ENCODE peak calls at places on chromosomes 16 and 17, in seven cellular contexts. T is SK-N-SH, S is tibial nerve, M is GM12878, F is A549, E is esophagus muscularis mucosa, Q is sigmoid colon. W is an unnamed sample.

GRCh38 chr16:22635345-22635744 is 124.7 kb downstream of the NPIPB5 start:
- DNase-seq in S (no peak), T (no peak), Q (no peak), E (no peak), F (no peak), M (no peak), W (no peak)

GRCh38 chr17:13086142-13086769 is 68.4 kb upstream of the ELAC2 start:
- DNase-seq in Q (no peak), E (no peak), F (no peak), M (no peak), S (no peak), T (no peak), W (no peak)

GRCh38 chr16:67537636-67538591 is 9.3 kb downstream of the RIPOR1 start:
- DNase-seq in T (peak), S (no peak), E (no peak), Q (peak), M (no peak), F (no peak), W (peak)

GRCh38 chr16:89739383-89739782 is 18.0 kb downstream of the ZNF276 start:
- DNase-seq in M (no peak), Q (no peak), E (no peak), T (no peak), F (no peak), S (no peak), W (no peak)

GRCh38 chr17:43570518-43570928 is 24.4 kb upstream of the ETV4 start:
- DNase-seq in S (no peak), F (peak), T (no peak), E (no peak), Q (no peak), M (no peak), W (no peak)

GRCh38 chr17:76539631-76540271 is at the start of gene PRCD:
- DNase-seq in T (peak), S (no peak), E (no peak), Q (no peak), M (no peak), F (peak), W (no peak)

GRCh38 chr16:56670640-56670934 is 973 bp downstream of the MT1H start:
- DNase-seq in E (no peak), F (no peak), Q (no peak), S (no peak), T (no peak), M (no peak), W (no peak)

GRCh38 chr17:63476857-63477470 is at the start of gene ACE:
- DNase-seq in T (peak), M (no peak), F (peak), Q (no peak), S (no peak), E (no peak), W (peak)

GRCh38 chr17:62715882-62716390 is 88.5 kb downstream of the MRC2 start:
- DNase-seq in Q (peak), E (no peak), T (no peak), F (no peak), M (no peak), S (no peak), W (no peak)

GRCh38 chr16:86697715-86698114 is 119.4 kb downstream of the FOXL1 start:
- DNase-seq in S (no peak), T (no peak), Q (no peak), F (no peak), M (no peak), E (no peak), W (no peak)

GRCh38 chr16:50067290-50067853 is 1.6 kb downstream of the HEATR3 start:
- DNase-seq in M (no peak), T (peak), F (peak), S (peak), Q (no peak), E (no peak), W (no peak)

GRCh38 chr16:19210175-19210924 is 42.3 kb downstream of the SYT17 start:
- DNase-seq in S (no peak), Q (no peak), F (peak), E (no peak), T (no peak), M (peak), W (peak)

GRCh38 chr17:33551075-33551474 is 258.0 kb upstream of the ASIC2 start:
- DNase-seq in M (no peak), Q (no peak), S (no peak), T (no peak), F (no peak), E (no peak), W (no peak)

GRCh38 chr16:22054847-22055590 is 37.3 kb upstream of the VWA3A start:
- DNase-seq in F (no peak), Q (no peak), M (no peak), T (no peak), S (no peak), E (no peak), W (no peak)

GRCh38 chr16:8866118-8866883 is 2.5 kb downstream of the CARHSP1 start:
- DNase-seq in T (peak), F (no peak), S (peak), Q (peak), M (no peak), E (no peak), W (peak)

GRCh38 chr16:67926181-67926742 is 5.4 kb downstream of the CTRL start:
- DNase-seq in E (no peak), F (no peak), Q (no peak), T (no peak), M (no peak), S (no peak), W (peak)

GRCh38 chr16:66469291-66469931 is 42.3 kb downstream of the BEAN1 start:
- DNase-seq in M (no peak), S (no peak), F (no peak), Q (peak), E (no peak), T (no peak), W (peak)

GRCh38 chr17:67528751-67529436 is 151.8 kb downstream of the PITPNC1 start:
- DNase-seq in M (no peak), F (peak), T (peak), S (peak), Q (peak), E (peak), W (peak)

GRCh38 chr16:75279277-75279676 is 27.9 kb upstream of the BCAR1 start:
- DNase-seq in M (no peak), T (no peak), S (no peak), E (no peak), F (no peak), Q (no peak), W (no peak)

GRCh38 chr17:67280279-67280678 is 35.3 kb upstream of the HELZ start:
- DNase-seq in E (no peak), F (no peak), M (no peak), Q (no peak), T (no peak), S (peak), W (no peak)

GRCh38 chr16:21683184-21683583 is 19.4 kb downstream of the OTOA start:
- DNase-seq in E (no peak), F (no peak), Q (no peak), M (no peak), S (no peak), T (no peak), W (no peak)

GRCh38 chr16:27321013-27321960 is 7.5 kb downstream of the IL4R start:
- DNase-seq in E (no peak), Q (peak), F (no peak), T (no peak), M (no peak), S (no peak), W (no peak)

GRCh38 chr17:45368661-45369060 is 51.8 kb upstream of the MAP3K14 start:
- DNase-seq in M (no peak), Q (no peak), T (no peak), F (no peak), S (no peak), E (no peak), W (no peak)

GRCh38 chr17:45371414-45372324 is 54.8 kb upstream of the MAP3K14 start:
- DNase-seq in S (peak), E (peak), M (no peak), Q (peak), T (peak), F (peak), W (peak)

GRCh38 chr17:45374501-45374900 is 57.7 kb upstream of the MAP3K14 start:
- DNase-seq in S (no peak), T (no peak), E (no peak), Q (no peak), M (no peak), F (no peak), W (no peak)

GRCh38 chr17:45372325-45372869 is 55.6 kb upstream of the MAP3K14 start:
- DNase-seq in S (no peak), E (peak), Q (peak), T (no peak), M (no peak), F (peak), W (no peak)

DNA sequence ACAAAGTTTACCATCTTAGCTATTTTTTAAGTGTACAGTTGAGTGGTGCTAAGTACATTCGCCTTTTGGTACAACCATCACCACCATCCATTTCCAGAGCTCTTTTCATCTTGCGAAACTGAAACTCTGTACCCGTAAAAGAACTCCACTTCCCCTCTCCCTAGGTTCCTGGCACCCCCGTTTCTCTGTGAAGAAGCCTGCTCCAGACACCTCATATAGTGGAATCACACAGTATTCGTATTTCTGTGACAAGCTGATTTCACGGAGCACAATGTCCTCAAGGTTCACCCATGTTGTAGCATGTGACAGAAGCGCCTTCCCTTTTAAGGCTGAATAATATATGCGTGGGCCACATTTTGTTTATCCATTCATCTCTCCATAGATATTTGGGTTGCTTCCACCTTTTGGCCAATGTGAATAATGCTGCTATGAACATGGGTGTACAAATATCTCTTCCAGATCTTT is 54.2 kb upstream of the MAP3K14 start:
- DNase-seq in F (peak), T (no peak), M (no peak), E (peak), Q (peak), S (no peak), W (no peak)
- H3K4me3 ChIP-seq in F (no peak), T (no peak), M (no peak), E (no peak), Q (no peak), S (no peak), W (no peak)

GRCh38 chr16:72455743-72456659 is 284.0 kb upstream of the PMFBP1 start:
- DNase-seq in Q (no peak), F (no peak), T (no peak), E (no peak), M (no peak), S (no peak), W (peak)
- TF ChIP-seq EP300 in Q (no peak), F (no peak), T (no peak), E (no peak), M (no peak), S (no peak), W (no peak)

DNA sequence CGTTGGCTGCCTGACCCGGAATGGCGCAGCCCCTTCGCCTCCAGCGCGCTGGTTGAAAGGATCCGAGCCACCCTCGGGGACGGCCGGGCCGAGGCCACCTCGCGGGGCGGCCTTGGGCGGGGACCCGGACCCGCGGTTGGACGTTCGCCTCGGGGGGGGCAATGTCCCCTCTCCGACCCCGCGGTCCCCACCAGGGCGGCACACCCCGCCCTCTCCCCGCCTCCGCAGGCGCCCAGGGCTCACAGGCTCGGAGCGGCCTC is 1.0 kb upstream of the SOX8 start:
- DNase-seq in F (no peak), T (peak), S (no peak), Q (no peak), M (no peak), E (no peak), W (no peak)
- H3K4me3 ChIP-seq in F (peak), T (no peak), S (peak), Q (peak), M (no peak), E (peak), W (peak)

DNA sequence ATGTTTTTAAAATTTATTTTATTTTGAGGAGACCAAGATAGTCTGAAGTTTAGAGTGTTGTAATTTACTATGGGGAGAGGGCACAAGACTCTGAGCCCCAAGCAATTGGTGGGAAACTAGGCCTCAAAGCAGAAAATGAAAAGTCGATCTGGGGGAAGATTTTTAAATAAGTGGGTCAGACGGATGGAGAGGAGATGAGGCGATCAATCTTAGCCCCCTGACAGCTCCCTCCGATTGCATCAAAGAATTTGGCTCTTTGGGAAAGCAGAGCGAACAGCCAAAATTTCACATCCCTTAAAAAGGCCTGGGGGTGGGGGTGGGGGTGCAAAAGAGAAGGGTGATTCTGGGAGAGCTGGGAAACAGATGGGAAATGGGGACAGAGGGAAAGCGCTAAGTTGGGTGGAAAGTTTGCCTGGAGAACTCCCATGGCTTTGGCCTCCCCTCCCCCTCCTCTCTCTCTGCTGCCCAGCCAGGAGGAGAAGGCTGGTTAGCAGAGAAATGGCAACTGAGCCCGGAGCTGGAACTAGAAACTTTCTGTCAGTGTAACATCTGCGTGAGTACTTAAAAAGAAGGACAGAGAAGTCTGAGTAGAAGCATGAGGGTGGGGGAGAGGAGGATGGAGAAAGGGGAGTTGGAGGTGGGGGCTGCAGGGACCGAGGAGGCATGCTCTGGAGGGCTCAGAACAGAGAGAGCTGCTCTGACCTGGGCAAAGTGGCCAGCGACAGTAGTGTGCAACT is 1.4 kb upstream of the HOXB2 start:
- DNase-seq in Q (peak), S (no peak), T (no peak), F (no peak), M (no peak), E (no peak), W (no peak)
- TF ChIP-seq EP300 in Q (no peak), S (no peak), T (no peak), F (no peak), M (no peak), E (no peak), W (no peak)

DNA sequence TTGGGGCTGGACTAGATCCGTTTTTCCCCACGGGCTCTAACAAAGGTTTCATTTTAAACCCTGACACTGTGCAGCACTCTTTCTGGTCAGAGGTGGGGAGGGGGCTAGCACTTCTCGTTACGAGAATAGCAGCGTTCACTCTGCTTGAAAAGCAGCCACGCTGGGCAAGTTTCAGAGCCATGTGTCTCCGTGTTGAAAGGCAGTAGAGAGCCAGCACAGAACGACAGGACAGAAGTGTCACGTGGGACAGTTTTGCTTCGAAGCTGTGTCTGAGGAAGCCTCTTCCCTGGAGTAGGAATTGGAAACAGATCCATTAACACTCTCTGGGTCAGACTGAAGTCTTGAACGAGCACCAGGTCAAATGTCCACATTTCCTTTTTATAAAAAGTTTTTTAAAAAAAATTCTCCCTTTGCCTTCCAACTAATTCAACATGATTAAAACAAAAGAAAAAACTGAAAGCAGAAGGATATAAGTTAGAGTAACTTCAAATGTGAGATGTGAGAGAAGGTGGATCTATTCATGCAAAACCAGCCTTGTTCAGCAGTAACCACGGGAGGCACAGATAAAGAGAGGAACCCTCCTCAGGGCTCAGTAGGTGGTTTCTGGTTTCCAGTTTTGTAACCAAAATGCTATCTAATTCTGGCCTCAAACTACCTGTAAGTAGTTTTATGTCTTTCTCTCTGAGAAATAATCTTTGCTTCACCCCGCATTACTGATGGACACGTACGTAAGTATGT is 65.0 kb downstream of the SMG6 start:
- DNase-seq in S (no peak), M (peak), E (no peak), F (no peak), T (no peak), Q (peak), W (no peak)
- H3K4me3 ChIP-seq in S (no peak), M (peak), E (peak), F (no peak), T (no peak), Q (no peak), W (no peak)

GRCh38 chr17:35764123-35764991 is 3.7 kb downstream of the C17orf50 start:
- DNase-seq in E (peak), F (peak), Q (peak), M (peak), S (peak), T (peak), W (peak)
- TF ChIP-seq EP300 in E (no peak), F (no peak), Q (no peak), M (no peak), S (no peak), T (no peak), W (no peak)

GRCh38 chr17:56979091-56979480 is 1.2 kb downstream of the SCPEP1 start:
- DNase-seq in Q (no peak), S (no peak), M (no peak), T (no peak), F (no peak), E (no peak), W (no peak)
- H3K4me3 ChIP-seq in Q (no peak), S (no peak), M (peak), T (peak), F (no peak), E (peak), W (no peak)

GRCh38 chr16:29779474-29779873 is 1.4 kb downstream of the ZG16 start:
- DNase-seq in Q (no peak), S (no peak), F (peak), E (no peak), M (no peak), T (no peak), W (no peak)

GRCh38 chr16:29774730-29775129 is 3.3 kb upstream of the ZG16 start:
- DNase-seq in T (no peak), M (no peak), E (no peak), Q (no peak), F (no peak), S (no peak), W (no peak)

GRCh38 chr16:29770250-29770929 is 7.7 kb upstream of the ZG16 start:
- DNase-seq in M (no peak), Q (no peak), F (no peak), S (no peak), T (no peak), E (no peak), W (no peak)

GRCh38 chr16:29777576-29778360 is at the start of gene ZG16:
- DNase-seq in T (no peak), E (no peak), M (no peak), S (no peak), Q (no peak), F (no peak), W (no peak)

DNA sequence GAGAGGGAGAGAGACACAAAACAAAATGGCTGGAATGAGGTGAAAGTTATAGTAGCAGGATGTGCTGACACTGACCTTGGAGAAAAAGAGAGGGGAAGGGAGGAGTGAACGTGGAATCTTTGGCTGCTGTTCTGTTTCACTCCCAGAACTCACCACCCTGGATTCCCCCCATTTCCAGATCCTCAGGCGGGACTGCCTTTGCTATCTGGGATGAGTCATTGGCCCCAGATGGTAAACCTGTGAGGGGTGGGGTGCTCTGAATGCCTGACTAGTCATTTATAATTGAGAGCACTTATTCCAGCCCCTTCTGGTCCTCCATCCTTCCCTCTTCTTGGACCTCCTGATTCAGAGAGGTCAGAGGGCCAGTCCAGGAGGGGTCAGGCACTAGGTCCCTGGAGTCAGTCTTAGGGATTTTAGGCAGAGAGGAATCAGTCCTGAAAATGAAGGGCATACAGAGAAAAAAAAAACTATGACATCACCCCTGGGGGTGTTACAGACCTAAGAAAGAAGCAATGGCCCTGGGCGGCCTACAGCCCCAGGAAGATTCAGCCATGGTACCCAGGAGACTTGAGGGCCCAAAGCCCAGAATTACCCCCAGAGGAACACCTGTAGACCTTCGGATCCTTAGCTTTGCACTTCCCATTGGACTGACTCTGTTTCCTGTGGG is 2.2 kb upstream of the ZG16 start:
- DNase-seq in S (no peak), M (no peak), E (no peak), T (no peak), F (no peak), Q (no peak), W (no peak)
- TF ChIP-seq EP300 in S (no peak), M (no peak), E (no peak), T (no peak), F (no peak), Q (no peak), W (no peak)

GRCh38 chr16:85463672-85464071 is 149.4 kb upstream of the GSE1 start:
- DNase-seq in S (no peak), T (no peak), Q (no peak), F (no peak), E (no peak), M (no peak), W (no peak)
- H3K4me3 ChIP-seq in S (no peak), T (no peak), Q (no peak), F (no peak), E (no peak), M (no peak), W (no peak)

W was measured in stomach.